ENCODE peak calls at places on chromosomes 6 and 20, in six cellular contexts. U is NCI-H1694 treated with DMSO at 0.1 percent for 48 hours; K is activated T-helper 1 cell treated with anti-CD3 and anti-CD28 coated beads, Interleukin-2, amount 50 U/mL, for 16 hours; Z is neuronal stem cell; M is NCI-H2081; G is stomach. F is an unnamed sample.

GRCh38 chr20:33667245-33668086 is 723 bp downstream of the ACTL10 start:
- DNase-seq in M (peak), G (peak), U (no peak), Z (no peak), K (peak), F (peak)

GRCh38 chr20:32070690-32071213 is 18.7 kb downstream of the HCK start:
- DNase-seq in K (no peak), U (no peak), G (no peak), Z (no peak), M (no peak), F (no peak)

GRCh38 chr6:138410972-138411667 is 7.1 kb downstream of the HEBP2 start:
- DNase-seq in U (no peak), K (no peak), M (no peak), Z (no peak), G (no peak), F (no peak)

GRCh38 chr6:3318226-3318625 is 59.5 kb downstream of the PSMG4 start:
- DNase-seq in K (no peak), U (no peak), M (no peak), G (peak), Z (no peak), F (no peak)

GRCh38 chr20:14445310-14445709 is 107.9 kb upstream of the FLRT3 start:
- DNase-seq in M (no peak), Z (no peak), K (no peak), U (no peak), G (no peak), F (no peak)

GRCh38 chr6:137573739-137574138 is 79.5 kb upstream of the OLIG3 start:
- DNase-seq in M (no peak), U (no peak), K (no peak), Z (no peak), G (no peak), F (no peak)

GRCh38 chr6:19327246-19327645 is 509.9 kb upstream of the ID4 start:
- DNase-seq in Z (no peak), U (no peak), K (no peak), M (no peak), G (no peak), F (no peak)

GRCh38 chr6:69416739-69417138 is 380.1 kb downstream of the LMBRD1 start:
- DNase-seq in Z (no peak), G (no peak), M (peak), K (no peak), U (peak), F (peak)

GRCh38 chr20:9613871-9614270 is 99.5 kb downstream of the LAMP5 start:
- DNase-seq in G (no peak), Z (no peak), M (no peak), U (no peak), K (no peak), F (no peak)

GRCh38 chr6:151633517-151634335 is 139.9 kb downstream of the CCDC170 start:
- DNase-seq in K (no peak), Z (no peak), M (no peak), U (no peak), G (peak), F (no peak)

GRCh38 chr6:130913119-130913518 is 85.9 kb downstream of the SMLR1 start:
- DNase-seq in K (no peak), G (no peak), M (no peak), U (no peak), Z (no peak), F (no peak)

GRCh38 chr6:13404115-13404891 is 76.0 kb upstream of the TBC1D7 start:
- DNase-seq in K (no peak), M (no peak), Z (no peak), G (no peak), U (no peak), F (no peak)

GRCh38 chr20:44594730-44595129 is 12.4 kb downstream of the PKIG start:
- DNase-seq in U (no peak), M (no peak), K (no peak), G (no peak), Z (no peak), F (no peak)

F was measured in G401.